ENCODE peak calls at places on chromosomes 5 and 9, in four cellular contexts. T, F, X and B are unnamed samples.

GRCh38 chr9:97385626-97386264 is 26.2 kb upstream of the TDRD7 start:
- DNase-seq in T (no peak), F (no peak), X (no peak), B (no peak)

GRCh38 chr5:119353686-119354366 is 2.0 kb upstream of the TNFAIP8 start:
- DNase-seq in T (no peak), F (no peak), X (no peak), B (no peak)

GRCh38 chr5:144134181-144134827 is 36.2 kb downstream of the YIPF5 start:
- DNase-seq in T (no peak), F (no peak), X (no peak), B (no peak)

GRCh38 chr9:112288029-112288428 is 45.4 kb downstream of the PTBP3 start:
- DNase-seq in T (peak; percentile 32), F (no peak), X (no peak), B (no peak)

GRCh38 chr9:135136991-135137390 is 49.5 kb downstream of the OLFM1 start:
- DNase-seq in T (no peak), F (no peak), X (no peak), B (no peak)

GRCh38 chr5:141513021-141513626 is 24.2 kb downstream of the PCDHGC5 start:
- DNase-seq in T (peak; percentile 54), F (no peak), X (peak; percentile 59), B (no peak)

GRCh38 chr9:101495810-101496209 is 37.8 kb upstream of the RNF20 start:
- DNase-seq in T (no peak), F (no peak), X (no peak), B (no peak)

GRCh38 chr9:110330484-110331115 is 7.1 kb downstream of the TXNDC8 start:
- DNase-seq in T (peak; percentile 57), F (no peak), X (no peak), B (no peak)

GRCh38 chr5:137778772-137779564 is 24.8 kb upstream of the HNRNPA0 start:
- DNase-seq in T (peak; percentile 69), F (no peak), X (peak; percentile 11), B (no peak)

GRCh38 chr9:121817476-121817875 is 166.0 kb downstream of the DAB2IP start:
- DNase-seq in T (no peak), F (no peak), X (no peak), B (no peak)

GRCh38 chr5:11564716-11565115 is 339.5 kb downstream of the CTNND2 start:
- DNase-seq in T (no peak), F (no peak), X (no peak), B (no peak)

GRCh38 chr9:115198018-115198417 is 80.1 kb upstream of the TNC start:
- DNase-seq in T (peak; percentile 37), F (no peak), X (no peak), B (no peak)

GRCh38 chr9:123834907-123835562 is 94.9 kb downstream of the DENND1A start:
- DNase-seq in T (peak; percentile 57), F (peak; percentile 8), X (no peak), B (no peak)